ENCODE peak calls at places on chromosomes 11 and 22, in seven cellular contexts. Z is naive thymus-derived CD8-positive, alpha-beta T cell; T is NCI-H1105 treated with DMSO at 0.1 percent for 48 hours; A is HFFc6; Q is hypothalamus; L is A172; U is small intestine. M is an unnamed sample.

GRCh38 chr22:45507798-45508197 is 5.1 kb downstream of the FBLN1 start:
- DNase-seq in Z (no peak), T (no peak), A (no peak), Q (no peak), L (no peak), U (no peak), M (no peak)

GRCh38 chr11:63837719-63838118 is 1.2 kb upstream of the MARK2 start:
- DNase-seq in Z (no peak), T (no peak), A (no peak), Q (no peak), L (no peak), U (peak), M (no peak)

GRCh38 chr11:82586581-82586980 is 147.1 kb downstream of the FAM181B start:
- DNase-seq in Z (no peak), T (no peak), A (no peak), Q (no peak), L (no peak), U (no peak), M (no peak)

GRCh38 chr11:62138630-62139425 is 15.0 kb downstream of the INCENP start:
- DNase-seq in Z (no peak), T (no peak), A (no peak), Q (no peak), L (no peak), U (no peak), M (no peak)

GRCh38 chr11:13337986-13338436 is 60.4 kb downstream of the BMAL1 start:
- DNase-seq in Z (no peak), T (no peak), A (peak), Q (no peak), L (no peak), U (peak), M (peak)

GRCh38 chr11:9276571-9276970 is 11.4 kb upstream of the DENND5A start:
- DNase-seq in Z (no peak), T (no peak), A (no peak), Q (no peak), L (no peak), U (peak), M (peak)

GRCh38 chr11:134254433-134254832 is 1.1 kb downstream of the ACAD8 start:
- DNase-seq in Z (no peak), T (no peak), A (no peak), Q (no peak), L (no peak), U (no peak), M (no peak)

GRCh38 chr22:47437110-47437509 is 674.7 kb downstream of the TBC1D22A start:
- DNase-seq in Z (no peak), T (no peak), A (no peak), Q (no peak), L (no peak), U (no peak), M (no peak)

GRCh38 chr11:134524201-134524600 is 112.2 kb upstream of the B3GAT1 start:
- DNase-seq in Z (no peak), T (no peak), A (no peak), Q (no peak), L (no peak), U (no peak), M (no peak)

GRCh38 chr11:75376175-75376574 is 23.1 kb upstream of the RPS3 start:
- DNase-seq in Z (no peak), T (no peak), A (no peak), Q (no peak), L (no peak), U (no peak), M (no peak)

GRCh38 chr11:75263944-75264349 is 23.4 kb downstream of the TPBGL start:
- DNase-seq in Z (no peak), T (no peak), A (no peak), Q (no peak), L (peak), U (no peak), M (no peak)

GRCh38 chr11:67468056-67468455 is 995 bp downstream of the TMEM134 start:
- DNase-seq in Z (no peak), T (peak), A (no peak), Q (peak), L (no peak), U (peak), M (peak)

GRCh38 chr11:104320091-104320490 is 156.1 kb upstream of the PDGFD start:
- DNase-seq in Z (no peak), T (no peak), A (no peak), Q (no peak), L (no peak), U (no peak), M (no peak)

GRCh38 chr22:41768420-41768819 is 32.1 kb upstream of the CCDC134 start:
- DNase-seq in Z (no peak), T (no peak), A (peak), Q (no peak), L (peak), U (no peak), M (no peak)

GRCh38 chr11:67310246-67311050 is 7.1 kb downstream of the SSH3 start:
- DNase-seq in Z (no peak), T (no peak), A (no peak), Q (no peak), L (no peak), U (no peak), M (peak)

GRCh38 chr22:38455530-38456271 is 702 bp upstream of the KCNJ4 start:
- DNase-seq in Z (no peak), T (no peak), A (no peak), Q (peak), L (no peak), U (no peak), M (no peak)

GRCh38 chr11:69300124-69301032 is 6.4 kb downstream of the MYEOV start:
- DNase-seq in Z (no peak), T (no peak), A (peak), Q (no peak), L (peak), U (no peak), M (peak)

GRCh38 chr11:36594316-36594989 is at the start of gene IFTAP:
- DNase-seq in Z (peak), T (peak), A (peak), Q (peak), L (peak), U (peak), M (peak)

GRCh38 chr11:103703437-103703836 is 333.0 kb upstream of the DDI1 start:
- DNase-seq in Z (no peak), T (no peak), A (no peak), Q (no peak), L (no peak), U (no peak), M (no peak)

GRCh38 chr11:129372609-129373488 is 2.8 kb upstream of the BARX2 start:
- DNase-seq in Z (no peak), T (no peak), A (no peak), Q (no peak), L (no peak), U (no peak), M (no peak)

GRCh38 chr11:7321708-7322448 is 70.2 kb downstream of the SYT9 start:
- DNase-seq in Z (no peak), T (no peak), A (no peak), Q (no peak), L (no peak), U (no peak), M (no peak)

GRCh38 chr11:13761712-13762111 is 93.2 kb downstream of the FAR1 start:
- DNase-seq in Z (no peak), T (no peak), A (peak), Q (no peak), L (peak), U (no peak), M (no peak)

GRCh38 chr11:121132211-121132976 is 31.4 kb downstream of the TECTA start:
- DNase-seq in Z (no peak), T (no peak), A (peak), Q (no peak), L (peak), U (no peak), M (peak)

GRCh38 chr11:130449996-130450419 is 1.6 kb downstream of the ADAMTS15 start:
- DNase-seq in Z (no peak), T (no peak), A (no peak), Q (peak), L (no peak), U (no peak), M (no peak)

GRCh38 chr11:18312663-18313420 is 9.1 kb downstream of the HPS5 start:
- DNase-seq in Z (no peak), T (no peak), A (peak), Q (no peak), L (peak), U (peak), M (no peak)